ENCODE peak calls at places on chromosomes 16 and 17, in six cellular contexts. One of them, this sample, is unnamed.

GRCh38 chr17:13749566-13750235 is 148.0 kb upstream of the HS3ST3A1 start:
- DNase-seq in H9: no peak
- DNase-seq in H1: no peak
- DNase-seq in IMR-90: no peak
- DNase-seq in trophoblast cell: no peak
- DNase-seq in mesendoderm: peak
- DNase-seq in this sample: no peak

GRCh38 chr17:34365340-34365739 is 2.3 kb upstream of the CCL1 start:
- DNase-seq in H9: no peak
- DNase-seq in trophoblast cell: no peak
- DNase-seq in IMR-90: no peak
- DNase-seq in mesendoderm: no peak
- DNase-seq in H1: no peak
- DNase-seq in this sample: no peak

GRCh38 chr16:71807905-71808592 is 585 bp downstream of the AP1G1 start:
- DNase-seq in trophoblast cell: peak
- DNase-seq in H1: no peak
- DNase-seq in H9: no peak
- DNase-seq in mesendoderm: peak
- DNase-seq in IMR-90: peak
- DNase-seq in this sample: peak

GRCh38 chr16:10001258-10001785 is 180.9 kb downstream of the GRIN2A start:
- DNase-seq in IMR-90: no peak
- DNase-seq in H9: no peak
- DNase-seq in trophoblast cell: no peak
- DNase-seq in H1: no peak
- DNase-seq in mesendoderm: no peak
- DNase-seq in this sample: no peak

GRCh38 chr17:43998552-43998951 is 5.9 kb upstream of the NAGS start:
- DNase-seq in IMR-90: peak
- DNase-seq in H9: no peak
- DNase-seq in H1: no peak
- DNase-seq in mesendoderm: no peak
- DNase-seq in trophoblast cell: no peak
- DNase-seq in this sample: no peak

GRCh38 chr16:56424791-56425438 is 430 bp downstream of the AMFR start:
- DNase-seq in H9: peak
- DNase-seq in H1: no peak
- DNase-seq in trophoblast cell: no peak
- DNase-seq in IMR-90: no peak
- DNase-seq in mesendoderm: peak
- DNase-seq in this sample: peak

GRCh38 chr16:14600164-14600563 is 29.9 kb downstream of the PARN start:
- DNase-seq in IMR-90: peak
- DNase-seq in trophoblast cell: peak
- DNase-seq in mesendoderm: peak
- DNase-seq in H1: no peak
- DNase-seq in H9: no peak
- DNase-seq in this sample: no peak

GRCh38 chr17:82734987-82735866 is at the start of gene FN3K:
- DNase-seq in trophoblast cell: peak
- DNase-seq in H9: peak
- DNase-seq in mesendoderm: peak
- DNase-seq in H1: no peak
- DNase-seq in IMR-90: peak
- DNase-seq in this sample: peak

GRCh38 chr17:83175551-83176271 is 96.3 kb downstream of the METRNL start:
- DNase-seq in H9: no peak
- DNase-seq in IMR-90: no peak
- DNase-seq in mesendoderm: no peak
- DNase-seq in trophoblast cell: no peak
- DNase-seq in H1: no peak
- DNase-seq in this sample: no peak

DNA sequence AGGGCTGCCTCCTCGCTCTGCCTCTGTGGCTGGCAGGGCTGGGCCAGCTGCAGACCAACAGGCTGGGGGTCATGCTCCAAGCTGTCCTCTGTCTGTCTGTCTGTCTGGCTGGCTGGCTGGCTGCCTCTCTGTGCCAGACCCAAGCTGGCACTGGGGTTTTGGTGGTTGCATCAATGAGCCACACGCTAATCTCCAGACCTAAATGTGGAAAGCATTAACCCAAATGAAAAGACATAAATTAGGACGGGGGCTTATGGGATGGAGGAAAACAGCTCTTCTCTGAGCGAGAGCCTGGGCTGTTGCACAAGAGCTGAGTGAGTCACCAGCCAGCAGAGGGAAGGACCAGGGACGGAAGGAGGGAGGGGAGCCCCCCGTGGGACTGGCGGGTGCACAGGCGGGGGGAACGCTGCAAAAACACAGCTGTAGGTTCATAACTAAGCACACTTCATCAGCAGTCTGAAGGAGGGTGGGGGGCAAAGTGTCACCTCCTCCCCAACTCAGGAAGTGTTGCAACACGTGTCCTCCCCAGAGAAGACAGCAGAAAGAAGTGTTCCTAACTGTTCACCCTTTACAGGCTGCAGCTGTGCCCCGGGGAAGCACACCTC is 83.4 kb downstream of the GAS7 start:
- DNase-seq in H9: no peak
- DNase-seq in trophoblast cell: peak
- DNase-seq in H1: no peak
- DNase-seq in IMR-90: peak
- DNase-seq in mesendoderm: peak
- DNase-seq in this sample: no peak
- H4K8ac ChIP-seq in H9: no peak
- H4K8ac ChIP-seq in trophoblast cell: peak
- H4K8ac ChIP-seq in H1: no peak
- H4K8ac ChIP-seq in IMR-90: peak
- H4K8ac ChIP-seq in mesendoderm: no peak
- H4K8ac ChIP-seq in this sample: no peak

DNA sequence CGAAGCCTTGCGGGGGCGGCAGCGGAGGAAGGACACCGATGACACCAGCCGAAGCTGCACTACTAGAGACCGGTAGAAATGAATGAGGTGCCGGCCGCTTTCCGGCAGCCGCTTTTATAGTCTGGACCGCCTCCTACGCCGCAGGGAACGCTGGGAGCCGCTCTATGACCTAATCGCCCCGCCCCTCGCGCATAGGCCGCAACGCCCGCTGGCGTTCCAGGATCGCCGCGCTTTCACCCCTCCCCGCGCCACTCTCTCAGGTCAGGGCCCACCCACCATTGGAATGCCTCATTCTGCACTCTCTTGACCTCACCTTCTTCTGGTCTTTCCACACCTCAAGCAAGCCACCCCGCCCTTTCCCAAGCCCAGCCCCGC is at the start of gene DDX5:
- DNase-seq in H9: peak
- DNase-seq in mesendoderm: no peak
- DNase-seq in trophoblast cell: peak
- DNase-seq in IMR-90: peak
- DNase-seq in H1: peak
- DNase-seq in this sample: no peak
- H2BK5ac ChIP-seq in H9: peak
- H2BK5ac ChIP-seq in mesendoderm: peak
- H2BK5ac ChIP-seq in trophoblast cell: peak
- H2BK5ac ChIP-seq in IMR-90: peak
- H2BK5ac ChIP-seq in H1: peak
- H2BK5ac ChIP-seq in this sample: peak

GRCh38 chr17:18324140-18325049 is 9.3 kb downstream of the SMCR8 start:
- DNase-seq in H1: no peak
- DNase-seq in IMR-90: no peak
- DNase-seq in trophoblast cell: no peak
- DNase-seq in H9: no peak
- DNase-seq in mesendoderm: peak
- DNase-seq in this sample: no peak

GRCh38 chr17:18321309-18321708 is 6.2 kb downstream of the SMCR8 start:
- DNase-seq in H9: peak
- DNase-seq in trophoblast cell: peak
- DNase-seq in H1: no peak
- DNase-seq in mesendoderm: peak
- DNase-seq in IMR-90: no peak
- DNase-seq in this sample: no peak

GRCh38 chr17:18322522-18322921 is 7.4 kb downstream of the SMCR8 start:
- DNase-seq in mesendoderm: no peak
- DNase-seq in H1: no peak
- DNase-seq in IMR-90: no peak
- DNase-seq in H9: no peak
- DNase-seq in trophoblast cell: no peak
- DNase-seq in this sample: no peak

GRCh38 chr17:18323507-18324139 is 8.5 kb downstream of the SMCR8 start:
- DNase-seq in IMR-90: no peak
- DNase-seq in mesendoderm: no peak
- DNase-seq in H1: no peak
- DNase-seq in trophoblast cell: no peak
- DNase-seq in H9: no peak
- DNase-seq in this sample: no peak

DNA sequence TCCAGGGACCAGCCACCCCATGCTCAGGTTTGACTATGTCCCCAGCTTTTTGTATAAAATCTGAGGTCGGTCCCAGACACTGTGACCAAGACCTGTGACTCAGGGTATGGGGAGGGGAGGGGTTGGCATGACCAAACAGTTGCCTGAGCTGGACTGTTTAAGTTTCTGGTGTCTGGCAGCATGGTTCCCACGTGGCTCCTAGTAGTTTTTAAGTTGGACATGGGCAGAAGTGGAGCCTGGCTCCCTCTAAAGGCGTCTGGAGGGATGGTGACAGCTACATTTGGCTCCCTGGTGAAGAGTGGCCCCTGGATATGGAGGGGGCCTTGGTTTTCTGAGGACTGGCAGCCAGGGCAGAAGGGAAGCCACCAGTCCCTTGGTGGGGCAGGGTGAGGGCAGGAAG is 7.9 kb downstream of the SMCR8 start:
- DNase-seq in H1: no peak
- DNase-seq in mesendoderm: no peak
- DNase-seq in IMR-90: peak
- DNase-seq in trophoblast cell: no peak
- DNase-seq in H9: no peak
- DNase-seq in this sample: no peak
- H3K18ac ChIP-seq in H1: no peak
- H3K18ac ChIP-seq in mesendoderm: no peak
- H3K18ac ChIP-seq in IMR-90: no peak
- H3K18ac ChIP-seq in trophoblast cell: no peak
- H3K18ac ChIP-seq in H9: no peak
- H3K18ac ChIP-seq in this sample: no peak

GRCh38 chr16:67000384-67001158 is 12.2 kb downstream of the CES4A start:
- DNase-seq in H9: peak
- DNase-seq in mesendoderm: peak
- DNase-seq in IMR-90: no peak
- DNase-seq in trophoblast cell: peak
- DNase-seq in H1: no peak
- DNase-seq in this sample: no peak
- H4K8ac ChIP-seq in H9: no peak
- H4K8ac ChIP-seq in mesendoderm: no peak
- H4K8ac ChIP-seq in IMR-90: no peak
- H4K8ac ChIP-seq in trophoblast cell: no peak
- H4K8ac ChIP-seq in H1: peak
- H4K8ac ChIP-seq in this sample: no peak